ENCODE peak calls at places on chromosomes 11 and 22, in ten cellular contexts. M is CD14-positive monocyte; Y is effector memory CD4-positive, alpha-beta T cell; B is esophagus squamous epithelium; V is AG08396; W is stimulated activated naive CD8-positive, alpha-beta T cell treated with anti-CD3 and anti-CD28 coated beads, Interleukin-15, Interleukin-2, amounts not matched to agents 100 U/mL and 50 U/mL, for 24 hours; S is stimulated activated CD8-positive, alpha-beta memory T cell treated with anti-CD3 and anti-CD28 coated beads, Interleukin-15, amount 100 ng/mL, for 1 hour; E is NCI-H1092; D is activated naive CD8-positive, alpha-beta T cell treated with anti-CD3 and anti-CD28 coated beads, Interleukin-2, amount 50 U/mL, for 24 hours; T is WERI-Rb-1. X is an unnamed sample.

GRCh38 chr11:17915500-17916143 is 97.2 kb downstream of the SERGEF start:
- DNase-seq in E (no peak), T (no peak), Y (no peak), V (no peak), M (no peak), B (no peak), W (no peak), S (no peak), D (no peak), X (no peak)

GRCh38 chr11:118226294-118226693 is 1.5 kb upstream of the JAML start:
- DNase-seq in V (no peak), E (no peak), W (peak; percentile 46), S (no peak), Y (no peak), M (peak; percentile 81), D (peak; percentile 32), T (no peak), B (no peak), X (no peak)

GRCh38 chr11:4134844-4135243 is 40.2 kb downstream of the RRM1 start:
- DNase-seq in W (no peak), B (no peak), T (no peak), E (no peak), Y (no peak), M (no peak), S (no peak), V (peak; percentile 54), D (no peak), X (no peak)

GRCh38 chr11:65266210-65266609 is 4.4 kb downstream of the POLA2 start:
- DNase-seq in W (no peak), B (no peak), M (no peak), T (no peak), S (no peak), D (no peak), V (no peak), E (no peak), Y (no peak), X (no peak)

GRCh38 chr11:19027829-19028595 is 32.5 kb downstream of the MRGPRX2 start:
- DNase-seq in V (peak; percentile 14), B (no peak), S (no peak), E (no peak), T (no peak), Y (no peak), M (no peak), D (no peak), W (no peak), X (no peak)

GRCh38 chr22:36874309-36874696 is 13.5 kb downstream of the NCF4 start:
- DNase-seq in M (no peak), Y (no peak), E (no peak), W (no peak), B (no peak), T (no peak), S (no peak), V (no peak), D (no peak), X (no peak)

GRCh38 chr11:19508166-19508565 is 204.5 kb upstream of the NAV2 start:
- DNase-seq in S (no peak), V (peak; percentile 28), D (no peak), M (no peak), B (no peak), T (no peak), W (no peak), Y (no peak), E (no peak), X (no peak)

GRCh38 chr11:112844530-112844929 is 116.7 kb upstream of the NCAM1 start:
- DNase-seq in M (no peak), V (no peak), E (no peak), W (no peak), T (no peak), B (no peak), Y (no peak), D (no peak), S (no peak), X (no peak)

GRCh38 chr11:17188675-17189074 is 19.1 kb downstream of the PIK3C2A start:
- DNase-seq in T (no peak), Y (no peak), V (no peak), B (no peak), E (no peak), M (no peak), S (no peak), D (no peak), W (no peak), X (no peak)

GRCh38 chr11:87819141-87819540 is 356.1 kb downstream of the RAB38 start:
- DNase-seq in E (no peak), Y (no peak), D (no peak), W (no peak), S (no peak), T (no peak), V (no peak), M (no peak), B (no peak), X (no peak)

GRCh38 chr11:131867457-131868257 is 497.2 kb downstream of the NTM start:
- DNase-seq in B (no peak), Y (no peak), M (no peak), D (peak; percentile 3), W (peak; percentile 8), V (peak; percentile 86), S (no peak), E (peak; percentile 65), T (peak; percentile 68), X (peak; percentile 9)

GRCh38 chr11:17473071-17473744 is 3.4 kb downstream of the ABCC8 start:
- DNase-seq in V (peak; percentile 47), W (no peak), D (no peak), T (peak; percentile 86), E (no peak), M (no peak), B (no peak), S (no peak), Y (no peak), X (no peak)

GRCh38 chr11:112523477-112523876 is 262.8 kb upstream of the PLET1 start:
- DNase-seq in T (no peak), E (peak; percentile 13), S (no peak), V (no peak), Y (no peak), M (no peak), B (no peak), W (no peak), D (no peak), X (no peak)

GRCh38 chr22:38657248-38657909 is 941 bp downstream of the CBY1 start:
- DNase-seq in D (peak; percentile 53), B (no peak), V (peak; percentile 33), E (no peak), M (no peak), T (peak; percentile 69), W (peak; percentile 60), Y (peak; percentile 5), S (no peak), X (no peak)

GRCh38 chr22:40324468-40325305 is 21.6 kb upstream of the ADSL start:
- DNase-seq in S (no peak), T (no peak), V (no peak), B (no peak), M (no peak), W (peak; percentile 47), Y (peak; percentile 49), E (no peak), D (peak; percentile 48), X (no peak)

X was measured in AML-193.